ENCODE peak calls at places on chromosome 16, in six cellular contexts. One of them, this sample, is unnamed.

GRCh38 chr16:52435573-52435972 is 111.4 kb downstream of the TOX3 start:
- DNase-seq in tibial artery: no peak
- DNase-seq in LNCaP clone FGC: no peak
- DNase-seq in GM20000: no peak
- DNase-seq in heart left ventricle: no peak
- DNase-seq in pancreas: no peak
- DNase-seq in this sample: no peak

GRCh38 chr16:50282010-50282538 is 15.7 kb downstream of the ADCY7 start:
- DNase-seq in LNCaP clone FGC: no peak
- DNase-seq in tibial artery: peak
- DNase-seq in pancreas: no peak
- DNase-seq in heart left ventricle: peak
- DNase-seq in GM20000: peak
- DNase-seq in this sample: no peak

GRCh38 chr16:70432800-70433455 is 6.0 kb downstream of the ST3GAL2 start:
- DNase-seq in heart left ventricle: no peak
- DNase-seq in pancreas: no peak
- DNase-seq in tibial artery: peak
- DNase-seq in GM20000: no peak
- DNase-seq in LNCaP clone FGC: no peak
- DNase-seq in this sample: no peak

GRCh38 chr16:71467810-71468209 is 5.8 kb upstream of the ZNF23 start:
- DNase-seq in pancreas: peak
- DNase-seq in LNCaP clone FGC: no peak
- DNase-seq in heart left ventricle: no peak
- DNase-seq in GM20000: peak
- DNase-seq in tibial artery: no peak
- DNase-seq in this sample: no peak

GRCh38 chr16:70715113-70715711 is 29.4 kb upstream of the MTSS2 start:
- DNase-seq in GM20000: no peak
- DNase-seq in LNCaP clone FGC: peak
- DNase-seq in heart left ventricle: peak
- DNase-seq in tibial artery: peak
- DNase-seq in pancreas: peak
- DNase-seq in this sample: peak

GRCh38 chr16:69476920-69477418 is 52.5 kb downstream of the CYB5B start:
- DNase-seq in LNCaP clone FGC: no peak
- DNase-seq in tibial artery: no peak
- DNase-seq in pancreas: no peak
- DNase-seq in GM20000: no peak
- DNase-seq in heart left ventricle: no peak
- DNase-seq in this sample: peak

GRCh38 chr16:5024632-5025031 is 9.1 kb downstream of the NAGPA start:
- DNase-seq in heart left ventricle: no peak
- DNase-seq in pancreas: peak
- DNase-seq in tibial artery: no peak
- DNase-seq in LNCaP clone FGC: peak
- DNase-seq in GM20000: no peak
- DNase-seq in this sample: peak

GRCh38 chr16:79079656-79080420 is 520.7 kb downstream of the MAF start:
- DNase-seq in GM20000: no peak
- DNase-seq in LNCaP clone FGC: no peak
- DNase-seq in tibial artery: no peak
- DNase-seq in heart left ventricle: no peak
- DNase-seq in pancreas: no peak
- DNase-seq in this sample: no peak

GRCh38 chr16:9929836-9930235 is 252.4 kb downstream of the GRIN2A start:
- DNase-seq in LNCaP clone FGC: no peak
- DNase-seq in pancreas: no peak
- DNase-seq in GM20000: no peak
- DNase-seq in tibial artery: no peak
- DNase-seq in heart left ventricle: no peak
- DNase-seq in this sample: no peak

DNA sequence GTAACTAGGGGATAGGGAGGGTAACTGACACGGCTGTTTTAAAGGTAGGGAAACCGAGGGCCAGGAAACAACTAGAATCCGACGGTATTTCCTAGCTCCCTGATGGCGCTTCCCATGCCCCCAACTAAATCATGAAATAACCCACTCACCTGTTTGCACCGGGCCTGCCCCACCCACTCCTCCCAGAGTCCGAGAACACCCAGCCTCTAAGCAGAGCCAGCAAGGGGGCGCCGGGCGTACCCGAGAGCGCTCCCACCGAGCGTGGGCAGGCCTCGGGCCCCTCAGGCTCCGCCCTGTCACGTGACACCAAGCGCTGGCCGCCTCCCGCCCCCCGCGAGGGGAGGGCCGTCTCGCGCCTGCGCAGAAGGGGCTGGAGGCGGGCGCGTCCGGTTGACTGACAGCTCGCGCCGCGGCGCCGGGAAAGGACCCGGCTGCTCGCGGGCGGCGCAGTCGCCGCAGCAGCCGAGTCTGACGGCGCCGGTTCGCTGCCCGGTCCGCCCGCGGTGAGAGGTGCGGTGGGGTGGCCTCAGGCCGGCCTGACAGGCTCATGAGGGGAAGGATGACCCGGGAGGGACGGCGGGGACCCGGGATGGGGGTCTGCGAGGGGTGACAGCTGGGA is at the start of gene KIAA0513:
- DNase-seq in tibial artery: peak
- DNase-seq in heart left ventricle: peak
- DNase-seq in LNCaP clone FGC: no peak
- DNase-seq in GM20000: peak
- DNase-seq in pancreas: peak
- DNase-seq in this sample: peak
- TF ChIP-seq CTCF in tibial artery: no peak
- TF ChIP-seq CTCF in heart left ventricle: peak
- TF ChIP-seq CTCF in LNCaP clone FGC: peak
- TF ChIP-seq CTCF in GM20000: peak
- TF ChIP-seq CTCF in pancreas: no peak
- TF ChIP-seq CTCF in this sample: no peak

DNA sequence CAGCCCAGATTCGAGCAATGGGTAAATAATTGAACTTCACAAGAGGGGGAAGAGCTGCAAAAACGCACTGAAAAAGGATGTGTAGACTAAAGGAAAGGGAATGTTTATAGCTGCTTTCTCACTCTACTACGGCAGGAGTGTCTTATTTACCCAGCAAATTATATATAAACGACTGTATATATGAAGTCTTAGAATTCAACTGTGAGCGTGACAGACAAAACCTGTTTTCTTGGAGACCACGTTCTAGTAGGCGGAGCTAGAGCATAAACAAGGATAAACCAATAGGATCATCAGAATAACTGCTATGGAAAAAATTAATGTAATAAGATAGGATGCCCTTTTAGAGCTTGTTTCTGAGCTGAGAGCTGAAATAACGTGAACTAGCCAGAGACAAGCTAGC is 394.6 kb upstream of the MON1B start:
- DNase-seq in LNCaP clone FGC: peak
- DNase-seq in pancreas: no peak
- DNase-seq in GM20000: no peak
- DNase-seq in tibial artery: no peak
- DNase-seq in heart left ventricle: no peak
- DNase-seq in this sample: no peak
- TF ChIP-seq CTCF in LNCaP clone FGC: no peak
- TF ChIP-seq CTCF in pancreas: no peak
- TF ChIP-seq CTCF in GM20000: no peak
- TF ChIP-seq CTCF in tibial artery: no peak
- TF ChIP-seq CTCF in heart left ventricle: no peak
- TF ChIP-seq CTCF in this sample: no peak

DNA sequence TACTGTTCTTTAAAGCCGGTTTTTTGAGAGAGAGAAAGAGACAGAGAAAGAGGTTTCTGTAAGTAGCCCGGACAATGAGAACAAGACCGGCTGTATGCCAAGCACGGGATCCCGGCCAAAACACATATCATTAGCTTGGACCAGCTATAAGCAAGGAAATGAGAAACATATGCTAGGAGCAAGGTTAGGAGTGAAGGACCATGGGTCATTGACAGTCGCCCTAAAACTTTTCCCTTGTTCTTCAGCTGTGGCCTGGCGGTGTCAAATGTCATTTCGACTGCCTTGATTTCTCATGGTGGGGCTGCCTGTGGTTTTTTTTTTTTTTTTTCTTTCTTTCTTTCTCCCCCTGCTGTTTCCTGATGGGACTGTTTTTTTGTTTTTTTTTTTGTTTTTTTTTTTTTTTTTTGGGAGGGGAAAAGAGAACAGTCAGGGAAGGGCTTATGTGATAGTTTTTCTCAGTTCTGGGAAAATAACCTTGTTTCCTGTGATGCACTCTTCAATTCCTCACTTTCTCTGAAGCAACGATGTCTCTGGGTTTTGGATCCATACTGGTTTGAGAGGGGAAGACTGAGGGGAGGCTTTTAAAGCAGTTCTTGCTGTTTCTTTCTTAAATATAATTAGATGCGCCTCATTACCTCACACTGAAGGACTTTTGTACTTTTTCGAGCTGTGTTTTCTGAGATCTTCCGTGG is 124.8 kb upstream of the ZFHX3 start:
- DNase-seq in tibial artery: peak
- DNase-seq in heart left ventricle: peak
- DNase-seq in LNCaP clone FGC: peak
- DNase-seq in pancreas: peak
- DNase-seq in GM20000: no peak
- DNase-seq in this sample: peak
- TF ChIP-seq CTCF in tibial artery: no peak
- TF ChIP-seq CTCF in heart left ventricle: no peak
- TF ChIP-seq CTCF in LNCaP clone FGC: no peak
- TF ChIP-seq CTCF in pancreas: no peak
- TF ChIP-seq CTCF in GM20000: no peak
- TF ChIP-seq CTCF in this sample: peak

GRCh38 chr16:28524544-28525179 is 14.1 kb downstream of the NUPR1 start:
- DNase-seq in pancreas: no peak
- DNase-seq in heart left ventricle: no peak
- DNase-seq in GM20000: no peak
- DNase-seq in LNCaP clone FGC: no peak
- DNase-seq in tibial artery: no peak
- DNase-seq in this sample: no peak
- TF ChIP-seq CTCF in pancreas: no peak
- TF ChIP-seq CTCF in heart left ventricle: no peak
- TF ChIP-seq CTCF in GM20000: no peak
- TF ChIP-seq CTCF in LNCaP clone FGC: no peak
- TF ChIP-seq CTCF in tibial artery: no peak
- TF ChIP-seq CTCF in this sample: no peak

GRCh38 chr16:1691956-1692355 is 13.9 kb downstream of the JPT2 start:
- DNase-seq in LNCaP clone FGC: no peak
- DNase-seq in GM20000: no peak
- DNase-seq in tibial artery: no peak
- DNase-seq in heart left ventricle: no peak
- DNase-seq in pancreas: no peak
- DNase-seq in this sample: peak

GRCh38 chr16:1689853-1690252 is 11.8 kb downstream of the JPT2 start:
- DNase-seq in tibial artery: no peak
- DNase-seq in GM20000: no peak
- DNase-seq in pancreas: no peak
- DNase-seq in heart left ventricle: no peak
- DNase-seq in LNCaP clone FGC: no peak
- DNase-seq in this sample: no peak

GRCh38 chr16:1688807-1689560 is 10.9 kb downstream of the JPT2 start:
- DNase-seq in pancreas: peak
- DNase-seq in tibial artery: no peak
- DNase-seq in LNCaP clone FGC: peak
- DNase-seq in heart left ventricle: no peak
- DNase-seq in GM20000: no peak
- DNase-seq in this sample: no peak

GRCh38 chr16:1690810-1691209 is 12.7 kb downstream of the JPT2 start:
- DNase-seq in LNCaP clone FGC: no peak
- DNase-seq in tibial artery: no peak
- DNase-seq in pancreas: no peak
- DNase-seq in heart left ventricle: no peak
- DNase-seq in GM20000: no peak
- DNase-seq in this sample: no peak

DNA sequence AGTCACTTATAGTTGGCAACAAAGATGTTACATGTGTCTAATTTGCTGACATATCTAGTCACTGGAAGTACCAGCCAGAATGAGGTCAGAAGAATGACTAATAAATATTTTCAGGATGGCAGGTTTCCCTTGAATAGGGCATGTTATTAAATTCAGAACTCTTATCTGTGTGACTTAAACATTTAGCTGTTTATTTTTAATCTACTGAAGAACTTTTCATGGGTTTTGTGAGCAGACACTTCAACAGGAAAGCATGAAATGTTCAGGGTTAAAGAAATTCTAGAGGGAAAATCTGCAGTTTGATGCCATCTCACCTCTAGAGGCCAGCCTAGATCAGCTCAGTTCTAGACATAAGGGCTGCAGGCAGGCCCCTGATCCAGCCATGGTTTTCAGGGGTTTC is 13.2 kb downstream of the JPT2 start:
- DNase-seq in GM20000: no peak
- DNase-seq in pancreas: no peak
- DNase-seq in LNCaP clone FGC: no peak
- DNase-seq in heart left ventricle: no peak
- DNase-seq in tibial artery: no peak
- DNase-seq in this sample: peak
- TF ChIP-seq CTCF in GM20000: no peak
- TF ChIP-seq CTCF in pancreas: no peak
- TF ChIP-seq CTCF in LNCaP clone FGC: peak
- TF ChIP-seq CTCF in heart left ventricle: no peak
- TF ChIP-seq CTCF in tibial artery: no peak
- TF ChIP-seq CTCF in this sample: peak

GRCh38 chr16:49183911-49184310 is 97.7 kb downstream of the CBLN1 start:
- DNase-seq in GM20000: no peak
- DNase-seq in tibial artery: no peak
- DNase-seq in pancreas: no peak
- DNase-seq in heart left ventricle: no peak
- DNase-seq in LNCaP clone FGC: no peak
- DNase-seq in this sample: no peak
- TF ChIP-seq CTCF in GM20000: peak
- TF ChIP-seq CTCF in tibial artery: no peak
- TF ChIP-seq CTCF in pancreas: no peak
- TF ChIP-seq CTCF in heart left ventricle: no peak
- TF ChIP-seq CTCF in LNCaP clone FGC: peak
- TF ChIP-seq CTCF in this sample: no peak